ENCODE peak calls at places on chromosomes 12 and 14, in nine cellular contexts. L is D341Med; Q is NCI-H1092; E is HFF-Myc; M is lung microvascular endothelial cell; T is right cardiac atrium; R is activated naive CD4-positive, alpha-beta T cell treated with anti-CD3 and anti-CD28 coated beads, Interleukin-2, amount 10 ng/mL, durations not matched to agents 7 days and 5 days; G is ACHN; C is GM04504. K is an unnamed sample.

GRCh38 chr12:53971686-53972085 is 1.2 kb upstream of the HOXC11 start:
- DNase-seq in C (no peak), M (no peak), Q (no peak), L (no peak), E (no peak), G (no peak), R (no peak), T (no peak), K (no peak)

GRCh38 chr12:25977047-25977446 is 18.6 kb downstream of the RASSF8 start:
- DNase-seq in M (no peak), T (no peak), L (no peak), R (no peak), E (no peak), C (no peak), Q (no peak), G (peak), K (no peak)

GRCh38 chr14:51443195-51444018 is 203.4 kb downstream of the TMX1 start:
- DNase-seq in T (no peak), C (peak), L (no peak), E (peak), M (no peak), G (no peak), Q (no peak), R (no peak), K (peak)

GRCh38 chr14:56310643-56311042 is 192.4 kb downstream of the PELI2 start:
- DNase-seq in L (no peak), G (no peak), C (no peak), Q (no peak), E (no peak), R (no peak), T (no peak), M (no peak), K (peak)

GRCh38 chr14:89634037-89634436 is 217.0 kb upstream of the FOXN3 start:
- DNase-seq in M (no peak), E (no peak), C (no peak), L (no peak), G (no peak), R (no peak), T (no peak), Q (no peak), K (no peak)

GRCh38 chr14:61119006-61119405 is 138.0 kb downstream of the SLC38A6 start:
- DNase-seq in C (no peak), Q (no peak), E (no peak), L (no peak), G (no peak), R (no peak), T (no peak), M (no peak), K (no peak)

GRCh38 chr12:114744696-114745095 is 60.7 kb upstream of the TBX3 start:
- DNase-seq in L (no peak), E (no peak), C (no peak), T (no peak), R (no peak), Q (no peak), G (no peak), M (no peak), K (no peak)

GRCh38 chr14:96631030-96631429 is 128.8 kb downstream of the PAPOLA start:
- DNase-seq in C (no peak), G (no peak), T (no peak), L (peak), M (no peak), R (peak), E (no peak), Q (no peak), K (no peak)

GRCh38 chr12:97837401-97837800 is 374.8 kb downstream of the RMST start:
- DNase-seq in L (no peak), G (peak), M (no peak), E (no peak), R (no peak), T (no peak), Q (no peak), C (no peak), K (peak)

GRCh38 chr14:90393966-90394365 is 2.9 kb upstream of the CALM1 start:
- DNase-seq in C (no peak), E (no peak), G (no peak), M (no peak), T (no peak), R (no peak), Q (no peak), L (no peak), K (no peak)

GRCh38 chr14:56720703-56721426 is 89.4 kb downstream of the OTX2 start:
- DNase-seq in M (no peak), C (no peak), G (no peak), T (no peak), Q (no peak), L (no peak), E (no peak), R (no peak), K (no peak)

GRCh38 chr12:89238593-89238992 is 113.7 kb downstream of the DUSP6 start:
- DNase-seq in T (peak), L (no peak), R (no peak), G (no peak), C (no peak), E (no peak), M (peak), Q (no peak), K (no peak)

GRCh38 chr12:96448287-96448686 is 41.1 kb upstream of the CFAP54 start:
- DNase-seq in G (peak), R (no peak), C (no peak), M (peak), T (no peak), L (no peak), Q (no peak), E (peak), K (peak)

GRCh38 chr12:92928962-92929915 is at the start of gene EEA1:
- DNase-seq in C (peak), T (peak), G (peak), R (peak), E (peak), L (peak), Q (peak), M (peak), K (peak)

GRCh38 chr12:92431146-92431545 is 271.6 kb upstream of the PLEKHG7 start:
- DNase-seq in R (peak), M (no peak), L (no peak), G (no peak), T (peak), Q (no peak), C (no peak), E (no peak), K (no peak)

GRCh38 chr12:14913381-14913781 is 25.0 kb downstream of the ERP27 start:
- DNase-seq in Q (no peak), R (no peak), T (peak), L (no peak), E (no peak), M (no peak), C (no peak), G (no peak), K (peak)

GRCh38 chr12:88391556-88391955 is 188.7 kb downstream of the KITLG start:
- DNase-seq in Q (no peak), C (peak), L (no peak), T (no peak), R (no peak), G (peak), M (peak), E (peak), K (peak)

GRCh38 chr12:45122776-45123380 is 72.0 kb upstream of the DBX2 start:
- DNase-seq in T (no peak), L (peak), C (peak), R (no peak), G (peak), Q (no peak), E (peak), M (peak), K (peak)

GRCh38 chr12:75135021-75135420 is 74.6 kb downstream of the KCNC2 start:
- DNase-seq in M (no peak), E (no peak), L (no peak), T (no peak), Q (no peak), C (no peak), R (no peak), G (no peak), K (no peak)

GRCh38 chr14:54769955-54770863 is 132.4 kb downstream of the GCH1 start:
- DNase-seq in T (no peak), G (no peak), L (no peak), M (no peak), R (peak), E (no peak), C (no peak), Q (no peak), K (no peak)

GRCh38 chr12:117171499-117172162 is 18.6 kb downstream of the FBXO21 start:
- DNase-seq in T (no peak), R (no peak), E (no peak), M (no peak), Q (no peak), C (no peak), L (no peak), G (no peak), K (no peak)

GRCh38 chr12:48925218-48925871 is at the start of gene FKBP11:
- DNase-seq in M (peak), C (no peak), T (peak), Q (no peak), G (peak), R (peak), E (no peak), L (peak), K (no peak)

GRCh38 chr12:58750484-58750883 is 169.8 kb downstream of the LRIG3 start:
- DNase-seq in M (peak), C (peak), R (no peak), E (peak), T (no peak), G (no peak), L (no peak), Q (no peak), K (peak)

GRCh38 chr12:115378296-115378695 is 694.3 kb upstream of the TBX3 start:
- DNase-seq in T (no peak), L (no peak), C (no peak), E (no peak), Q (no peak), M (no peak), R (no peak), G (no peak), K (no peak)

GRCh38 chr12:63302941-63303536 is 152.0 kb upstream of the AVPR1A start:
- DNase-seq in T (no peak), E (no peak), G (no peak), R (no peak), C (no peak), M (peak), L (no peak), Q (no peak), K (no peak)

GRCh38 chr14:29521526-29522137 is 406.0 kb downstream of the PRKD1 start:
- DNase-seq in E (peak), T (no peak), R (no peak), Q (no peak), G (peak), M (peak), L (peak), C (no peak), K (peak)

GRCh38 chr12:62767506-62767905 is 167.4 kb downstream of the PPM1H start:
- DNase-seq in C (peak), Q (no peak), L (no peak), T (no peak), M (peak), E (no peak), R (no peak), G (peak), K (peak)

GRCh38 chr14:100155049-100155621 is 4.3 kb downstream of the DEGS2 start:
- DNase-seq in C (no peak), T (peak), E (peak), R (peak), L (no peak), M (peak), G (peak), Q (no peak), K (peak)

GRCh38 chr14:49314756-49315155 is 271.4 kb downstream of the RPS29 start:
- DNase-seq in E (no peak), L (no peak), Q (no peak), M (no peak), G (no peak), R (no peak), C (no peak), T (no peak), K (no peak)

GRCh38 chr12:3227076-3227975 is 150.1 kb downstream of the TSPAN9 start:
- DNase-seq in R (no peak), E (no peak), C (no peak), L (no peak), M (peak), G (no peak), Q (no peak), T (peak), K (no peak)

GRCh38 chr12:54680374-54680773 is 32.2 kb upstream of the DCD start:
- DNase-seq in L (peak), Q (no peak), G (peak), R (peak), M (peak), C (no peak), T (no peak), E (peak), K (peak)

GRCh38 chr12:130281157-130281799 is 56.4 kb upstream of the PIWIL1 start:
- DNase-seq in Q (no peak), T (no peak), M (no peak), C (no peak), L (peak), E (no peak), R (peak), G (peak), K (peak)